ENCODE peak calls at places on chromosomes 3 and 15, in seven cellular contexts. One of them, this sample, is unnamed.

GRCh38 chr15:89150762-89151305 is 62.6 kb downstream of the ABHD2 start:
- DNase-seq in foreskin fibroblast: no peak
- DNase-seq in foreskin melanocyte: no peak
- DNase-seq in naive thymus-derived CD8-positive, alpha-beta T cell: no peak
- DNase-seq in HT1080: no peak
- DNase-seq in NCI-H1436: peak; percentile 68
- DNase-seq in HCEC 1CT: no peak
- DNase-seq in this sample: no peak

GRCh38 chr15:92869263-92869940 is 30.7 kb upstream of the CHD2 start:
- DNase-seq in naive thymus-derived CD8-positive, alpha-beta T cell: no peak
- DNase-seq in foreskin melanocyte: peak; percentile 46
- DNase-seq in HCEC 1CT: peak; percentile 47
- DNase-seq in NCI-H1436: no peak
- DNase-seq in HT1080: peak; percentile 63
- DNase-seq in foreskin fibroblast: peak; percentile 29
- DNase-seq in this sample: no peak

GRCh38 chr3:112686360-112686759 is 45.4 kb upstream of the CCDC80 start:
- DNase-seq in naive thymus-derived CD8-positive, alpha-beta T cell: no peak
- DNase-seq in foreskin melanocyte: no peak
- DNase-seq in foreskin fibroblast: no peak
- DNase-seq in NCI-H1436: no peak
- DNase-seq in HT1080: no peak
- DNase-seq in HCEC 1CT: no peak
- DNase-seq in this sample: no peak

GRCh38 chr3:123375014-123375940 is 73.6 kb downstream of the ADCY5 start:
- DNase-seq in naive thymus-derived CD8-positive, alpha-beta T cell: no peak
- DNase-seq in HT1080: no peak
- DNase-seq in foreskin fibroblast: no peak
- DNase-seq in NCI-H1436: no peak
- DNase-seq in HCEC 1CT: no peak
- DNase-seq in foreskin melanocyte: no peak
- DNase-seq in this sample: no peak

GRCh38 chr3:110343945-110344344 is 727.7 kb upstream of the NECTIN3 start:
- DNase-seq in foreskin fibroblast: peak; percentile 81
- DNase-seq in HCEC 1CT: peak; percentile 41
- DNase-seq in foreskin melanocyte: no peak
- DNase-seq in HT1080: peak; percentile 74
- DNase-seq in naive thymus-derived CD8-positive, alpha-beta T cell: no peak
- DNase-seq in NCI-H1436: no peak
- DNase-seq in this sample: no peak

GRCh38 chr3:195556390-195556789 is 13.3 kb upstream of the PPP1R2 start:
- DNase-seq in foreskin melanocyte: no peak
- DNase-seq in foreskin fibroblast: no peak
- DNase-seq in HT1080: no peak
- DNase-seq in NCI-H1436: no peak
- DNase-seq in naive thymus-derived CD8-positive, alpha-beta T cell: no peak
- DNase-seq in HCEC 1CT: no peak
- DNase-seq in this sample: no peak

GRCh38 chr3:195259564-195260285 is 11.2 kb downstream of the XXYLT1 start:
- DNase-seq in naive thymus-derived CD8-positive, alpha-beta T cell: peak; percentile 89
- DNase-seq in NCI-H1436: peak; percentile 92
- DNase-seq in foreskin fibroblast: peak; percentile 92
- DNase-seq in foreskin melanocyte: peak; percentile 66
- DNase-seq in HCEC 1CT: peak; percentile 84
- DNase-seq in HT1080: peak; percentile 96
- DNase-seq in this sample: peak; percentile 96

GRCh38 chr3:126760541-126760940 is 56.5 kb downstream of the CHCHD6 start:
- DNase-seq in HT1080: peak; percentile 45
- DNase-seq in NCI-H1436: no peak
- DNase-seq in foreskin fibroblast: no peak
- DNase-seq in foreskin melanocyte: no peak
- DNase-seq in naive thymus-derived CD8-positive, alpha-beta T cell: no peak
- DNase-seq in HCEC 1CT: no peak
- DNase-seq in this sample: no peak

GRCh38 chr15:33242669-33243191 is 48.2 kb upstream of the FMN1 start:
- DNase-seq in foreskin fibroblast: no peak
- DNase-seq in naive thymus-derived CD8-positive, alpha-beta T cell: no peak
- DNase-seq in HCEC 1CT: peak; percentile 7
- DNase-seq in foreskin melanocyte: no peak
- DNase-seq in NCI-H1436: no peak
- DNase-seq in HT1080: peak; percentile 76
- DNase-seq in this sample: no peak

GRCh38 chr3:7874116-7874515 is 627.5 kb upstream of the LMCD1 start:
- DNase-seq in foreskin melanocyte: no peak
- DNase-seq in foreskin fibroblast: no peak
- DNase-seq in HCEC 1CT: no peak
- DNase-seq in HT1080: peak; percentile 56
- DNase-seq in NCI-H1436: no peak
- DNase-seq in naive thymus-derived CD8-positive, alpha-beta T cell: no peak
- DNase-seq in this sample: no peak

GRCh38 chr3:52063026-52063723 is 6.8 kb upstream of the DUSP7 start:
- DNase-seq in NCI-H1436: no peak
- DNase-seq in foreskin melanocyte: no peak
- DNase-seq in HCEC 1CT: no peak
- DNase-seq in HT1080: no peak
- DNase-seq in foreskin fibroblast: no peak
- DNase-seq in naive thymus-derived CD8-positive, alpha-beta T cell: no peak
- DNase-seq in this sample: no peak

GRCh38 chr3:179452166-179452544 is 885 bp upstream of the GNB4 start:
- DNase-seq in naive thymus-derived CD8-positive, alpha-beta T cell: no peak
- DNase-seq in foreskin melanocyte: peak; percentile 80
- DNase-seq in HCEC 1CT: peak; percentile 81
- DNase-seq in NCI-H1436: no peak
- DNase-seq in HT1080: peak; percentile 25
- DNase-seq in foreskin fibroblast: peak; percentile 57
- DNase-seq in this sample: no peak

GRCh38 chr15:40454904-40455391 is 14.2 kb downstream of the BAHD1 start:
- DNase-seq in foreskin melanocyte: no peak
- DNase-seq in HCEC 1CT: peak; percentile 51
- DNase-seq in naive thymus-derived CD8-positive, alpha-beta T cell: no peak
- DNase-seq in HT1080: peak; percentile 56
- DNase-seq in NCI-H1436: no peak
- DNase-seq in foreskin fibroblast: no peak
- DNase-seq in this sample: no peak

GRCh38 chr3:19920401-19921075 is 13.5 kb downstream of the EFHB start:
- DNase-seq in foreskin fibroblast: no peak
- DNase-seq in HCEC 1CT: no peak
- DNase-seq in NCI-H1436: no peak
- DNase-seq in HT1080: no peak
- DNase-seq in foreskin melanocyte: no peak
- DNase-seq in naive thymus-derived CD8-positive, alpha-beta T cell: no peak
- DNase-seq in this sample: no peak

GRCh38 chr3:197364410-197365071 is 66.1 kb upstream of the DLG1 start:
- DNase-seq in HT1080: no peak
- DNase-seq in foreskin fibroblast: no peak
- DNase-seq in HCEC 1CT: no peak
- DNase-seq in naive thymus-derived CD8-positive, alpha-beta T cell: no peak
- DNase-seq in foreskin melanocyte: no peak
- DNase-seq in NCI-H1436: no peak
- DNase-seq in this sample: no peak

GRCh38 chr3:100665230-100665629 is 44.1 kb upstream of the TFG start:
- DNase-seq in NCI-H1436: no peak
- DNase-seq in naive thymus-derived CD8-positive, alpha-beta T cell: no peak
- DNase-seq in foreskin melanocyte: peak; percentile 55
- DNase-seq in HT1080: peak; percentile 82
- DNase-seq in HCEC 1CT: no peak
- DNase-seq in foreskin fibroblast: no peak
- DNase-seq in this sample: peak; percentile 0

GRCh38 chr15:42933886-42934667 is 13.5 kb upstream of the TTBK2 start:
- DNase-seq in HT1080: no peak
- DNase-seq in NCI-H1436: no peak
- DNase-seq in foreskin melanocyte: no peak
- DNase-seq in HCEC 1CT: no peak
- DNase-seq in naive thymus-derived CD8-positive, alpha-beta T cell: no peak
- DNase-seq in foreskin fibroblast: no peak
- DNase-seq in this sample: no peak

GRCh38 chr3:160564205-160564922 is 1.0 kb downstream of the KPNA4 start:
- DNase-seq in naive thymus-derived CD8-positive, alpha-beta T cell: no peak
- DNase-seq in HT1080: peak; percentile 40
- DNase-seq in HCEC 1CT: peak; percentile 13
- DNase-seq in NCI-H1436: no peak
- DNase-seq in foreskin fibroblast: no peak
- DNase-seq in foreskin melanocyte: no peak
- DNase-seq in this sample: peak; percentile 13

GRCh38 chr15:70401709-70402108 is 304.0 kb upstream of the TLE3 start:
- DNase-seq in NCI-H1436: no peak
- DNase-seq in foreskin melanocyte: no peak
- DNase-seq in naive thymus-derived CD8-positive, alpha-beta T cell: no peak
- DNase-seq in HT1080: no peak
- DNase-seq in foreskin fibroblast: no peak
- DNase-seq in HCEC 1CT: no peak
- DNase-seq in this sample: no peak

GRCh38 chr3:66401578-66402382 is 99.0 kb downstream of the LRIG1 start:
- DNase-seq in foreskin melanocyte: no peak
- DNase-seq in HCEC 1CT: no peak
- DNase-seq in HT1080: no peak
- DNase-seq in foreskin fibroblast: no peak
- DNase-seq in naive thymus-derived CD8-positive, alpha-beta T cell: no peak
- DNase-seq in NCI-H1436: no peak
- DNase-seq in this sample: no peak

GRCh38 chr3:126752303-126753190 is 48.5 kb downstream of the CHCHD6 start:
- DNase-seq in foreskin fibroblast: peak; percentile 65
- DNase-seq in HT1080: peak; percentile 88
- DNase-seq in naive thymus-derived CD8-positive, alpha-beta T cell: peak; percentile 12
- DNase-seq in NCI-H1436: peak; percentile 78
- DNase-seq in HCEC 1CT: peak; percentile 51
- DNase-seq in foreskin melanocyte: peak; percentile 63
- DNase-seq in this sample: peak; percentile 40